ENCODE peak calls at places on chromosomes 3 and 15, in six cellular contexts. N is stomach, R is mucosa of descending colon, G is heart right ventricle, D is IMR-90, Z is AG04450. K is an unnamed sample. For H3K9me3, the result is how much of the 10 kb centered on the place peaks cover.

GRCh38 chr15:70324001-70324974 is 226.6 kb upstream of the TLE3 start:
- DNase-seq in R (no peak), Z (peak), D (peak), G (no peak), N (peak), K (no peak)

GRCh38 chr3:38627956-38628355 is 21.5 kb downstream of the SCN5A start:
- DNase-seq in Z (no peak), G (no peak), D (no peak), N (no peak), R (peak), K (no peak)

GRCh38 chr3:277873-278272 is 81.3 kb downstream of the CHL1 start:
- DNase-seq in Z (no peak), N (no peak), D (no peak), G (no peak), R (no peak), K (no peak)

GRCh38 chr3:10396931-10397330 is 76.0 kb upstream of the SEC13 start:
- DNase-seq in N (no peak), Z (no peak), R (no peak), D (no peak), G (no peak), K (no peak)

GRCh38 chr3:64431717-64432116 is 206.5 kb upstream of the PRICKLE2 start:
- DNase-seq in G (no peak), D (no peak), R (no peak), Z (no peak), N (no peak), K (no peak)

GRCh38 chr3:170962426-170962825 is 54.0 kb upstream of the EIF5A2 start:
- DNase-seq in N (no peak), G (no peak), Z (no peak), R (no peak), D (no peak), K (no peak)

GRCh38 chr3:105402287-105402801 is 35.6 kb downstream of the ALCAM start:
- DNase-seq in D (peak), R (no peak), G (no peak), Z (no peak), N (no peak), K (peak)

GRCh38 chr15:25863067-25863967 is at the start of gene ATP10A:
- DNase-seq in R (peak), N (no peak), Z (no peak), D (peak), G (peak), K (peak)

GRCh38 chr3:81443948-81444347 is 317.5 kb downstream of the GBE1 start:
- DNase-seq in Z (no peak), G (no peak), R (no peak), N (no peak), D (peak), K (no peak)

GRCh38 chr15:40430271-40430805 is 10.4 kb upstream of the BAHD1 start:
- DNase-seq in Z (no peak), N (no peak), D (peak), R (peak), G (no peak), K (no peak)

GRCh38 chr3:106913966-106914365 is 463.3 kb upstream of the CCDC54 start:
- DNase-seq in R (no peak), N (no peak), Z (no peak), G (no peak), D (no peak), K (no peak)
- H3K4me3 ChIP-seq in R (no peak), N (no peak), Z (no peak), G (no peak), D (no peak), K (no peak)

GRCh38 chr15:43361313-43361903 is 9.4 kb downstream of the ZSCAN29 start:
- DNase-seq in R (no peak), G (no peak), N (no peak), Z (no peak), D (no peak), K (peak)

DNA sequence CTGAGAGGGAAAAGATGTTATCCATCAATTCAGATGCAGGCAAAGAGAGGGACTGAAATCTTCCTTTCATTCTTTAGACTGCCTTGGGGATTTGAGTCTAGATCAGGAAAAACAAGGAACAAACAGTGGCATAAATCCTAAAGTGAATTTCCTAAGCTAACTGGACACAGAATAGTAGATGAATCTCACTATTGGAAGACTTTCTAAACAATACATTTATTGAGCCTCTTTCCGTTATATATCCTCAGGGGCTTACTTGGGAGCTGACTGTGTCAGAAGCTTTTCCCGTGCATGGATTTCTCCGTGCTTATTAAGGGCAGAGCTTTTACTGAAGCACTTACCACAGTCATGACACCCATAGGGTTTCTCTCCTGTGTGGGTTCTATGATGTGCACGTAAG is 10.0 kb downstream of the ZSCAN29 start:
- DNase-seq in D (no peak), R (no peak), G (no peak), Z (no peak), N (no peak), K (no peak)
- H3K9me3 ChIP-seq in D (half or more), R (half or more), G (under half), Z (under half), N (half or more), K (under half)

GRCh38 chr3:179885950-179886349 is 150.8 kb downstream of the PEX5L start:
- DNase-seq in R (no peak), G (no peak), N (no peak), Z (no peak), D (no peak), K (no peak)

GRCh38 chr3:179887566-179887965 is 149.2 kb downstream of the PEX5L start:
- DNase-seq in D (no peak), Z (no peak), R (no peak), N (no peak), G (no peak), K (no peak)

GRCh38 chr3:179882322-179882721 is 154.4 kb downstream of the PEX5L start:
- DNase-seq in G (no peak), D (no peak), R (no peak), Z (no peak), N (no peak), K (no peak)

GRCh38 chr3:179880868-179881267 is 155.9 kb downstream of the PEX5L start:
- DNase-seq in Z (no peak), R (no peak), N (no peak), G (no peak), D (no peak), K (no peak)

GRCh38 chr3:179884136-179884535 is 152.6 kb downstream of the PEX5L start:
- DNase-seq in D (no peak), G (no peak), Z (no peak), N (no peak), R (no peak), K (no peak)
- H3K4me3 ChIP-seq in D (no peak), G (no peak), Z (no peak), N (no peak), R (no peak), K (no peak)

DNA sequence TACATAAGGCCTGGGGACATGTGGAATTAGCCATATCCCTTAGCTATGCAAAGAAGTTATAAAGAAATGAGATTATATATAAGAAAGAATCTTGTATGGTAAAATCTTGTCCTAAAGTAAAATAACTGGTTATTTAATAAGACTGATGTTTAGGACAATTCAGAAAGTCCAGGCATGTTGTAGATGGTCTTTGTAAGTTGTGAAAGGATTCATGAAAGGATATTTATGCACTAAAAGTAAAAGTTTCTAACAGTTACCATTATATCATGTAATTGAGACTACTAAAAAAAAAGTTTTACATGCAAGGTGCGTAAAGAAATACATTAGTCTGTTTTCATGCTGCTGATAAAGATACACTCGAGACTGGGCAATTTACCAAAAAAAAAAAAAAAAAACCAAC is 146.3 kb downstream of the FMN1 start:
- DNase-seq in D (no peak), N (no peak), R (no peak), Z (no peak), G (no peak), K (no peak)
- H3K9me3 ChIP-seq in D (under half), N (under half), R (under half), Z (under half), G (under half), K (under half)

GRCh38 chr3:137259089-137259488 is 301.3 kb downstream of the IL20RB start:
- DNase-seq in R (no peak), G (no peak), D (peak), N (no peak), Z (no peak), K (no peak)

GRCh38 chr3:137259709-137260108 is 301.9 kb downstream of the IL20RB start:
- DNase-seq in R (no peak), Z (no peak), G (no peak), N (no peak), D (no peak), K (no peak)

DNA sequence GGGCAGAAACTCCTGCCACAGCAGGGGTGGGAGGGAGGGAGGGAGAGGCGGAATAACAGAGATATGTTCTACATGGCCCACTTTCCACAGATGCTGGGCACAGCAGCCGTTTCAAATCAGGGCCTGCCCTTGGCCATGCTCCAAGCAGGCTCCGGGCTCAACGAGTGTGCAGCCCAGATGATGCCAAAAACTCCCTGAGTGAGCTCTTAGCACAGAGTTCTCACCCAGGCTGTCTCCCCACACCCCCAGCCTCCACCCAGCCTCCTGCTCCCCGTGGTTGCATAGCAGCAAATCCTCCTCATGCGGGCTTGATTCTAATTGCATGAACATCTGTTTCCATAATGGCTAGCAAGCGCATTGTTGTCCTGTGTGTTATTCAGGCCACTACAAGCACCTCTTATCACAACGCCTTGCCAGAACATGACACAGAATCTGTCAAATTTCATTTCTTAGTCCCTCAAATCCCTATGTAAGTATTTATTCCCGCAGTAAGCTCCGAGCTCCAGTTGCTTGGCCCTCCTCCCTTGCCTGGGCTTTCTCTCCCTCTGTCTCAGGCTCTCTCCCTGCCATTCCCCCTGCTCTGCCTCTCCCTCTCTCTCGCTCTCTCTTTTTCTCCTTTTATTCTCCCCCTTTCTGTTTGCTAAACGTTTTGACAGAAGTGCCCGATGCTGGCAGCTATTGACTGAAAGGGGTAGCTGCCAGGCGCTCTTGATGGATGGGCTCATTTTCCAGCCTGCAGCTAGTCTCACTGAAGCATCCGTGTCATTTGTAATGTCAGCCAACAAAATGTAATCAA is 306.4 kb downstream of the IL20RB start:
- DNase-seq in N (no peak), R (peak), D (no peak), G (peak), Z (no peak), K (no peak)
- H3K4me3 ChIP-seq in N (no peak), R (no peak), D (no peak), G (no peak), Z (no peak), K (no peak)

GRCh38 chr15:47750740-47751262 is 33.5 kb downstream of the SEMA6D start:
- DNase-seq in R (no peak), N (no peak), Z (no peak), D (no peak), G (no peak), K (no peak)
- H3K9me3 ChIP-seq in R (under half), N (under half), Z (under half), D (under half), G (under half), K (under half)

GRCh38 chr3:52670621-52671521 is 14.8 kb downstream of the PBRM1 start:
- DNase-seq in G (no peak), D (peak), R (no peak), Z (peak), N (no peak), K (peak)
- H3K4me3 ChIP-seq in G (no peak), D (no peak), R (no peak), Z (peak), N (no peak), K (no peak)

K was measured in SJSA1.